ENCODE peak calls at places on chromosomes 13 and 19, in five cellular contexts. C, A, R, V and I are unnamed samples.

GRCh38 chr13:93674337-93674755 is 447.7 kb downstream of the GPC6 start:
- DNase-seq in C (peak), A (peak), R (no peak), V (no peak), I (no peak)

GRCh38 chr13:30997697-30998547 is 65.5 kb downstream of the TEX26 start:
- DNase-seq in C (no peak), A (no peak), R (no peak), V (no peak), I (no peak)

GRCh38 chr19:9251236-9251635 is 506 bp downstream of the OR7E24 start:
- DNase-seq in C (no peak), A (no peak), R (no peak), V (no peak), I (no peak)

GRCh38 chr13:39498471-39499114 is 104.4 kb downstream of the LHFPL6 start:
- DNase-seq in C (no peak), A (no peak), R (no peak), V (no peak), I (no peak)

GRCh38 chr13:101520672-101521071 is 68.2 kb downstream of the ITGBL1 start:
- DNase-seq in C (peak), A (peak), R (peak), V (no peak), I (no peak)

GRCh38 chr13:36834299-36834698 is 15.3 kb downstream of the RFXAP start:
- DNase-seq in C (no peak), A (peak), R (no peak), V (no peak), I (no peak)

GRCh38 chr19:13953021-13953531 is 767 bp downstream of the DCAF15 start:
- DNase-seq in C (peak), A (peak), R (no peak), V (no peak), I (no peak)

GRCh38 chr19:15782211-15782610 is 5.2 kb upstream of the OR10H5 start:
- DNase-seq in C (no peak), A (no peak), R (no peak), V (no peak), I (no peak)

GRCh38 chr13:98581971-98582702 is 5.2 kb upstream of the STK24 start:
- DNase-seq in C (peak), A (peak), R (no peak), V (no peak), I (no peak)

GRCh38 chr13:99978781-99979452 is 2.7 kb upstream of the ZIC2 start:
- DNase-seq in C (no peak), A (no peak), R (no peak), V (no peak), I (no peak)

GRCh38 chr19:1465191-1466016 is 13.6 kb downstream of the C19orf25 start:
- DNase-seq in C (peak), A (peak), R (no peak), V (no peak), I (no peak)

GRCh38 chr19:4297901-4298771 is 4.1 kb downstream of the TMIGD2 start:
- DNase-seq in C (no peak), A (no peak), R (no peak), V (no peak), I (no peak)

GRCh38 chr19:7550987-7551761 is 15.7 kb downstream of the PNPLA6 start:
- DNase-seq in C (no peak), A (peak), R (no peak), V (no peak), I (no peak)

GRCh38 chr19:419721-420515 is 11.0 kb upstream of the C2CD4C start:
- DNase-seq in C (no peak), A (no peak), R (no peak), V (no peak), I (no peak)

GRCh38 chr13:92547256-92547655 is 679.4 kb upstream of the GPC6 start:
- DNase-seq in C (no peak), A (peak), R (no peak), V (no peak), I (no peak)

GRCh38 chr19:41563847-41564514 is 12.0 kb upstream of the CEACAM21 start:
- DNase-seq in C (no peak), A (no peak), R (no peak), V (no peak), I (no peak)

GRCh38 chr13:46721054-46721453 is 75.9 kb downstream of the ESD start:
- DNase-seq in C (peak), A (peak), R (peak), V (no peak), I (no peak)

GRCh38 chr13:87953381-87953780 is 282.2 kb downstream of the SLITRK5 start:
- DNase-seq in C (no peak), A (no peak), R (no peak), V (no peak), I (no peak)

GRCh38 chr19:35144600-35145436 is 1.8 kb downstream of the FXYD7 start:
- DNase-seq in C (no peak), A (no peak), R (no peak), V (no peak), I (no peak)

GRCh38 chr13:45820106-45820838 is 31.3 kb downstream of the SIAH3 start:
- DNase-seq in C (no peak), A (no peak), R (no peak), V (no peak), I (no peak)

GRCh38 chr13:50214514-50214913 is 199.3 kb downstream of the KCNRG start:
- DNase-seq in C (no peak), A (no peak), R (no peak), V (no peak), I (no peak)

GRCh38 chr19:48501446-48501960 is 10.1 kb downstream of the LMTK3 start:
- DNase-seq in C (no peak), A (no peak), R (no peak), V (no peak), I (no peak)

GRCh38 chr13:31846984-31847752 is 107.8 kb downstream of the RXFP2 start:
- DNase-seq in C (no peak), A (peak), R (no peak), V (no peak), I (no peak)

GRCh38 chr19:41398042-41398403 is 405 bp downstream of the BCKDHA start:
- DNase-seq in C (peak), A (no peak), R (no peak), V (no peak), I (no peak)

GRCh38 chr13:103195762-103196161 is 129.5 kb upstream of the SLC10A2 start:
- DNase-seq in C (no peak), A (no peak), R (no peak), V (no peak), I (no peak)

GRCh38 chr19:41616785-41617621 is 9.9 kb downstream of the CEACAM4 start:
- DNase-seq in C (peak), A (peak), R (peak), V (no peak), I (no peak)

GRCh38 chr19:7600721-7601120 is 5.1 kb downstream of the CAMSAP3 start:
- DNase-seq in C (no peak), A (no peak), R (no peak), V (no peak), I (no peak)

DNA sequence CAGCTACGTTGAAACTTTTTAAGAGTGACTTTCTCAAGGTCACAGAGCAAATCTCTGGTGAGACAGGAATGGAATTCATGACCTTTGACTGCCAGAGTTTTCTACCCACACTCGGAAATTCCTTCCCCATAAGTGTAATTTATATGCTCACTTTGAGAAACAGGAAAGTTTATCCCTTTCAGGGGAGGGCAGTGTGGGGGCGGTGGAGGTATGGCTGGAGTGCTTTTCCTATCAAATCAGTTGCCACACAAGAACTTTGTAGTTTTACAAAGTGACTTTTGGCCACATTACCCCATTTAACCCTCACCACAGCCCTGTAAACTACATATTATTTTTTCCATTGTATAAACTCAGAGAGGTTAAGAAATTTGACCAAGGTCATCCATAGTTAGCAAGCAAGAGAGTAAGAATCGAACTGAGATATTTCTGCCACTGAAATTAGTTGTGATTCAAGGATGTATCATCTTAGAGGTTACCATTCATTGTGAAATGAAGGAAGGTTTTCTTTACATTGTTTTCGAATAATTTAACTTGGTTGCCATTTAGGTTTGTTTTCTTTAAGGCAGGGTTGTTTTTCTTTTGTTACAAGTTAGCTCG is 5.9 kb downstream of the KLF12 start:
- DNase-seq in C (peak), A (peak), R (no peak), V (no peak), I (no peak)
- H3K4me3 ChIP-seq in C (no peak), A (no peak), R (no peak), V (no peak), I (no peak)

GRCh38 chr13:51730927-51731326 is 73.0 kb downstream of the DHRS12 start:
- DNase-seq in C (no peak), A (no peak), R (no peak), V (no peak), I (no peak)

GRCh38 chr13:51728972-51729371 is 75.0 kb downstream of the DHRS12 start:
- DNase-seq in C (peak), A (peak), R (no peak), V (no peak), I (peak)

GRCh38 chr13:51728275-51728673 is 75.7 kb downstream of the DHRS12 start:
- DNase-seq in C (no peak), A (no peak), R (no peak), V (no peak), I (no peak)

GRCh38 chr13:51731759-51732158 is 72.2 kb downstream of the DHRS12 start:
- DNase-seq in C (peak), A (peak), R (peak), V (no peak), I (no peak)

DNA sequence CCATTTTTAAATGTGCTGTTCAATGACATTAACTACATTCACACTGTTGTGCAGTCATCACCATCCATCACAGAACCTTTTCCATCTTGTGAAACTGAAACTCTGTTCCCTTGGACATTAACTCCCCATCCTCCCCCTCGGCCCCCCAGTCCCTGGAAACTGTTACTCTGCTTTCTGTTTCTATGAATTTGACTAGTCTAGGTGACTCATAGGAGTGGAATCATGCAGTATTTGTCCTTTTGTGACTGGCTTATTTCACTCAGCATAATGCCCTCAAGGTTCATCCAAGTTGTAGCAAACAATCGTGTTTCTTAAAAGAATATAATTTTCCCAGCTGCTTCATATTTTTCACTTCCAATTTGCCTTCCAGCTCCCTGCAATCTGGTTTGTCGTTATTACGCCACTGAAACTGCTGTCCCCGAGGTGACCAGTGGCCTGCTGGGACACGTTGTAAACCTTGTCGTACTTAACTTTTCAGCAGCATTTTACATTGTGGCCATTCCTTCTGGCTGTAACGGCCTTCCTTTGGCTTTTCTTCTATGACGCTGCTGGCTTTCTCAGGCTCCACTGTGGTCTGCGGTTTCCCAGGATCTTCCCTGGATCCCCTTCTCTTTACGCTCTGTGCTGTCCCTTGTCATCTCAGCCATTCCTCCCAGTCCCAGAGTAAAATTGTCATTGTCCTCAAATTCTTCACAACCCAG is 74.0 kb downstream of the DHRS12 start:
- DNase-seq in C (peak), A (peak), R (peak), V (no peak), I (peak)
- TF ChIP-seq CTCF in C (no peak), A (no peak), R (no peak), V (no peak), I (no peak)

DNA sequence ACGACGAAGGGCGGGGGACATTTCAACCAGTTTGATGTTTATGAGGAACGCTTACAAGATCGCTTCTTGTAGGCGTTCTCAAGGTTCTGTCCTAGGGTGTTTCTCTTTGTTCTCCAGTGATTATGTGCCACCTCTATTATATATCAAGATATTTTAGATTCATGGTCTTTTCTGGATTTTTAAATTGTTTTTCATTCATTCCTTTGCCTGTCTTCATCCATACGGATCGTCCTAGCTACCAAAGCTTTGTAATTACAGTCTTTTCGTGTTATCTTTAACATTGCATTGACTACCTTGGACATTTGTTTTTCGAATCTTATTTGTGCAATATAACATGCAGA is 342 bp upstream of the EID2 start:
- DNase-seq in C (no peak), A (no peak), R (no peak), V (no peak), I (no peak)
- H3K4me3 ChIP-seq in C (peak), A (peak), R (peak), V (peak), I (peak)

GRCh38 chr13:33466262-33466661 is 180.7 kb upstream of the STARD13 start:
- DNase-seq in C (no peak), A (no peak), R (no peak), V (no peak), I (no peak)
- TF ChIP-seq CTCF in C (peak), A (no peak), R (no peak), V (no peak), I (no peak)

GRCh38 chr13:27583645-27584044 is 36.7 kb downstream of the LNX2 start:
- DNase-seq in C (peak), A (peak), R (no peak), V (no peak), I (no peak)
- H3K4me3 ChIP-seq in C (no peak), A (no peak), R (no peak), V (no peak), I (no peak)

GRCh38 chr13:85864963-85865530 is 65.8 kb upstream of the SLITRK6 start:
- DNase-seq in C (no peak), A (peak), R (no peak), V (no peak), I (no peak)
- TF ChIP-seq CTCF in C (no peak), A (no peak), R (no peak), V (no peak), I (no peak)

GRCh38 chr13:23986619-23987018 is 89.3 kb upstream of the C1QTNF9B start:
- DNase-seq in C (peak), A (peak), R (no peak), V (no peak), I (peak)
- H3K4me3 ChIP-seq in C (no peak), A (no peak), R (no peak), V (no peak), I (no peak)

DNA sequence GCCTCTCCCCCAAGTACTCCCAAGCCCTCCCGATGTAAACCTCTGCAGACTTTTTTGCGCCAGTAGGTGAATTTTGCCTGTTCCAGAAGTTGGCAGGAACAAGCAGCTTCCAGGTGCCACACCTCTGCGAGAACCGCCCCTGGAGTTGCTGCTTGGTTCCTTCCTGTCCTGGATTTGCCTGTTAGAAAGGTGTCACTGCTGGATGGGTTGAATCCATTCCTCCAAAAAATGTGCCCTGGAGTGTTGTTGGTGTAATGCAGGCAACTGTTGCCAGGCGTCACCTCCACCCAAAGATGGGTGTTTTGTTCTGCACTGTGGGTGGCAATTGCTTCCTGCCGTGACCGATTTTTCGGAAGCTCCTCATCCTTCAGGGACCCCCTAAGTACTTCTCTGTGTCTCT is 5.7 kb downstream of the PGPEP1 start:
- DNase-seq in C (no peak), A (no peak), R (no peak), V (no peak), I (no peak)
- TF ChIP-seq CTCF in C (no peak), A (no peak), R (no peak), V (peak), I (no peak)

GRCh38 chr19:45092747-45093678 is at the start of gene PPP1R37:
- DNase-seq in C (peak), A (peak), R (peak), V (peak), I (peak)

GRCh38 chr19:45095496-45096413 is 2.8 kb downstream of the PPP1R37 start:
- DNase-seq in C (no peak), A (no peak), R (no peak), V (no peak), I (no peak)

GRCh38 chr19:45094158-45094557 is 1.2 kb downstream of the PPP1R37 start:
- DNase-seq in C (no peak), A (no peak), R (no peak), V (no peak), I (no peak)

GRCh38 chr19:45096700-45097099 is 3.7 kb downstream of the PPP1R37 start:
- DNase-seq in C (no peak), A (no peak), R (no peak), V (no peak), I (no peak)

DNA sequence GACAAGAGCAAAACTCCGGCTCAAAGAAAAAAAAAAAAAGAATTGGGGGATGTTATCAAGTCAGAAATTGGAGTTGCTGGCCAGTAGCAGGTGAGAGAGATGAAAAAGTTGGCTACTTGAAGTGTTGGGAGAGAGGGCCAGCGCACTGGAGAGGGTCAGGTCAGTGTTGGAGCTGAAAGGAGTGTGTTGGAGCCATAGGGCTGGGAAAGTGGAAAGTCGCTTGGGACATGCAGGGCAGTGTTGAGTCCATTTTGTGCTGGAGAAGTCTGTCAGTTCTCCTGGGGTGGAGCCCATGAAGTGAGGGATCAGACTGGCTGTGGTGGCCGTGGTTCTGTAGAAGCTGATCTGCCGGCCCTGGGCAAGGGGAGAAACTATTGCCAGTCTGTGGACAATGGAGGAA is 1.7 kb downstream of the PPP1R37 start:
- DNase-seq in C (no peak), A (no peak), R (no peak), V (no peak), I (no peak)
- H3K4me3 ChIP-seq in C (peak), A (peak), R (peak), V (no peak), I (peak)

GRCh38 chr13:42816538-42816937 is 35.2 kb downstream of the FAM216B start:
- DNase-seq in C (no peak), A (no peak), R (no peak), V (no peak), I (no peak)
- TF ChIP-seq CTCF in C (peak), A (peak), R (no peak), V (no peak), I (no peak)